ENCODE peak calls at places on chromosome 4, in nine cellular contexts. One of them, this sample, is unnamed.

GRCh38 chr4:72843466-72843865 is 226.1 kb downstream of the COX18 start:
- DNase-seq in cardiac fibroblast: peak; percentile 56
- DNase-seq in K562: no peak
- DNase-seq in WERI-Rb-1: no peak
- DNase-seq in ovary: no peak
- DNase-seq in heart left ventricle: no peak
- DNase-seq in dorsolateral prefrontal cortex: no peak
- DNase-seq in gastrocnemius medialis: no peak
- DNase-seq in psoas muscle: no peak
- DNase-seq in this sample: peak; percentile 23

GRCh38 chr4:186067757-186068385 is 1.1 kb upstream of the TLR3 start:
- DNase-seq in psoas muscle: peak; percentile 56
- DNase-seq in heart left ventricle: peak; percentile 50
- DNase-seq in ovary: peak; percentile 39
- DNase-seq in cardiac fibroblast: peak; percentile 69
- DNase-seq in dorsolateral prefrontal cortex: peak; percentile 67
- DNase-seq in gastrocnemius medialis: peak; percentile 34
- DNase-seq in K562: no peak
- DNase-seq in WERI-Rb-1: peak; percentile 42
- DNase-seq in this sample: peak; percentile 75

GRCh38 chr4:1208266-1208961 is 36.0 kb upstream of the SPON2 start:
- DNase-seq in heart left ventricle: no peak
- DNase-seq in ovary: peak; percentile 60
- DNase-seq in K562: no peak
- DNase-seq in cardiac fibroblast: peak; percentile 28
- DNase-seq in dorsolateral prefrontal cortex: no peak
- DNase-seq in psoas muscle: peak; percentile 56
- DNase-seq in gastrocnemius medialis: peak; percentile 12
- DNase-seq in WERI-Rb-1: peak; percentile 38
- DNase-seq in this sample: peak; percentile 27

GRCh38 chr4:6474053-6474568 is 1.7 kb upstream of the PPP2R2C start:
- DNase-seq in gastrocnemius medialis: no peak
- DNase-seq in cardiac fibroblast: peak; percentile 19
- DNase-seq in K562: peak; percentile 52
- DNase-seq in psoas muscle: no peak
- DNase-seq in dorsolateral prefrontal cortex: peak; percentile 36
- DNase-seq in heart left ventricle: no peak
- DNase-seq in ovary: no peak
- DNase-seq in WERI-Rb-1: peak; percentile 65
- DNase-seq in this sample: peak; percentile 22

GRCh38 chr4:78560296-78560963 is 8.9 kb downstream of the ANXA3 start:
- DNase-seq in ovary: no peak
- DNase-seq in gastrocnemius medialis: no peak
- DNase-seq in WERI-Rb-1: no peak
- DNase-seq in cardiac fibroblast: peak; percentile 82
- DNase-seq in dorsolateral prefrontal cortex: no peak
- DNase-seq in psoas muscle: no peak
- DNase-seq in K562: no peak
- DNase-seq in heart left ventricle: peak; percentile 38
- DNase-seq in this sample: peak; percentile 84

GRCh38 chr4:20395160-20395773 is 143.6 kb downstream of the SLIT2 start:
- DNase-seq in dorsolateral prefrontal cortex: peak; percentile 36
- DNase-seq in ovary: no peak
- DNase-seq in heart left ventricle: no peak
- DNase-seq in cardiac fibroblast: peak; percentile 62
- DNase-seq in K562: peak; percentile 19
- DNase-seq in gastrocnemius medialis: no peak
- DNase-seq in WERI-Rb-1: peak; percentile 70
- DNase-seq in psoas muscle: no peak
- DNase-seq in this sample: peak; percentile 73

GRCh38 chr4:127623755-127624087 is 9.0 kb upstream of the INTU start:
- DNase-seq in heart left ventricle: no peak
- DNase-seq in WERI-Rb-1: no peak
- DNase-seq in gastrocnemius medialis: no peak
- DNase-seq in psoas muscle: no peak
- DNase-seq in K562: no peak
- DNase-seq in dorsolateral prefrontal cortex: no peak
- DNase-seq in ovary: peak; percentile 16
- DNase-seq in cardiac fibroblast: peak; percentile 27
- DNase-seq in this sample: peak; percentile 57

GRCh38 chr4:156838761-156839160 is 132.8 kb downstream of the PDGFC start:
- DNase-seq in dorsolateral prefrontal cortex: no peak
- DNase-seq in heart left ventricle: no peak
- DNase-seq in WERI-Rb-1: peak; percentile 53
- DNase-seq in cardiac fibroblast: peak; percentile 42
- DNase-seq in K562: no peak
- DNase-seq in psoas muscle: no peak
- DNase-seq in gastrocnemius medialis: no peak
- DNase-seq in ovary: no peak
- DNase-seq in this sample: peak; percentile 42

GRCh38 chr4:59818656-59819055 is 1381.5 kb upstream of the ADGRL3 start:
- DNase-seq in cardiac fibroblast: no peak
- DNase-seq in WERI-Rb-1: no peak
- DNase-seq in K562: no peak
- DNase-seq in ovary: no peak
- DNase-seq in dorsolateral prefrontal cortex: no peak
- DNase-seq in psoas muscle: no peak
- DNase-seq in gastrocnemius medialis: no peak
- DNase-seq in heart left ventricle: no peak
- DNase-seq in this sample: no peak

GRCh38 chr4:141119071-141119470 is 14.2 kb downstream of the RNF150 start:
- DNase-seq in ovary: no peak
- DNase-seq in WERI-Rb-1: no peak
- DNase-seq in gastrocnemius medialis: no peak
- DNase-seq in heart left ventricle: no peak
- DNase-seq in psoas muscle: no peak
- DNase-seq in cardiac fibroblast: no peak
- DNase-seq in K562: no peak
- DNase-seq in dorsolateral prefrontal cortex: no peak
- DNase-seq in this sample: no peak

GRCh38 chr4:153159728-153160221 is 44.5 kb upstream of the TRIM2 start:
- DNase-seq in gastrocnemius medialis: no peak
- DNase-seq in cardiac fibroblast: peak; percentile 84
- DNase-seq in K562: no peak
- DNase-seq in WERI-Rb-1: no peak
- DNase-seq in psoas muscle: no peak
- DNase-seq in ovary: no peak
- DNase-seq in dorsolateral prefrontal cortex: no peak
- DNase-seq in heart left ventricle: no peak
- DNase-seq in this sample: peak; percentile 57

GRCh38 chr4:61740950-61741638 is 541.0 kb downstream of the ADGRL3 start:
- DNase-seq in psoas muscle: no peak
- DNase-seq in K562: no peak
- DNase-seq in dorsolateral prefrontal cortex: no peak
- DNase-seq in ovary: no peak
- DNase-seq in gastrocnemius medialis: no peak
- DNase-seq in cardiac fibroblast: peak; percentile 44
- DNase-seq in heart left ventricle: peak; percentile 31
- DNase-seq in WERI-Rb-1: no peak
- DNase-seq in this sample: peak; percentile 55

GRCh38 chr4:155604718-155605601 is 61.7 kb upstream of the GUCY1A1 start:
- DNase-seq in heart left ventricle: no peak
- DNase-seq in psoas muscle: peak; percentile 49
- DNase-seq in WERI-Rb-1: no peak
- DNase-seq in dorsolateral prefrontal cortex: no peak
- DNase-seq in gastrocnemius medialis: no peak
- DNase-seq in K562: no peak
- DNase-seq in ovary: no peak
- DNase-seq in cardiac fibroblast: peak; percentile 90
- DNase-seq in this sample: peak; percentile 90

GRCh38 chr4:7649741-7650531 is 215.2 kb upstream of the PSAPL1 start:
- DNase-seq in psoas muscle: peak; percentile 58
- DNase-seq in gastrocnemius medialis: peak; percentile 22
- DNase-seq in heart left ventricle: no peak
- DNase-seq in ovary: no peak
- DNase-seq in K562: no peak
- DNase-seq in cardiac fibroblast: peak; percentile 43
- DNase-seq in WERI-Rb-1: no peak
- DNase-seq in dorsolateral prefrontal cortex: no peak
- DNase-seq in this sample: peak; percentile 92

GRCh38 chr4:11495291-11495690 is 66.6 kb upstream of the HS3ST1 start:
- DNase-seq in heart left ventricle: no peak
- DNase-seq in cardiac fibroblast: peak; percentile 35
- DNase-seq in ovary: no peak
- DNase-seq in WERI-Rb-1: no peak
- DNase-seq in gastrocnemius medialis: no peak
- DNase-seq in dorsolateral prefrontal cortex: no peak
- DNase-seq in K562: no peak
- DNase-seq in psoas muscle: no peak
- DNase-seq in this sample: peak; percentile 69

GRCh38 chr4:179163147-179163546 is 1720.9 kb upstream of the AGA start:
- DNase-seq in K562: no peak
- DNase-seq in dorsolateral prefrontal cortex: no peak
- DNase-seq in gastrocnemius medialis: no peak
- DNase-seq in WERI-Rb-1: no peak
- DNase-seq in ovary: no peak
- DNase-seq in cardiac fibroblast: no peak
- DNase-seq in psoas muscle: no peak
- DNase-seq in heart left ventricle: no peak
- DNase-seq in this sample: no peak

GRCh38 chr4:88672987-88673386 is 24.6 kb downstream of the NAP1L5 start:
- DNase-seq in heart left ventricle: no peak
- DNase-seq in ovary: no peak
- DNase-seq in dorsolateral prefrontal cortex: no peak
- DNase-seq in psoas muscle: no peak
- DNase-seq in gastrocnemius medialis: no peak
- DNase-seq in WERI-Rb-1: peak; percentile 28
- DNase-seq in K562: peak; percentile 15
- DNase-seq in cardiac fibroblast: peak; percentile 56
- DNase-seq in this sample: peak; percentile 75

GRCh38 chr4:118869808-118870342 is 18.8 kb upstream of the SYNPO2 start:
- DNase-seq in heart left ventricle: peak; percentile 20
- DNase-seq in ovary: no peak
- DNase-seq in dorsolateral prefrontal cortex: no peak
- DNase-seq in K562: no peak
- DNase-seq in WERI-Rb-1: no peak
- DNase-seq in psoas muscle: no peak
- DNase-seq in cardiac fibroblast: peak; percentile 74
- DNase-seq in gastrocnemius medialis: no peak
- DNase-seq in this sample: peak; percentile 49

GRCh38 chr4:4974727-4975126 is 44.5 kb downstream of the CYTL1 start:
- DNase-seq in gastrocnemius medialis: no peak
- DNase-seq in WERI-Rb-1: no peak
- DNase-seq in ovary: no peak
- DNase-seq in K562: no peak
- DNase-seq in psoas muscle: no peak
- DNase-seq in dorsolateral prefrontal cortex: no peak
- DNase-seq in heart left ventricle: no peak
- DNase-seq in cardiac fibroblast: no peak
- DNase-seq in this sample: no peak

DNA sequence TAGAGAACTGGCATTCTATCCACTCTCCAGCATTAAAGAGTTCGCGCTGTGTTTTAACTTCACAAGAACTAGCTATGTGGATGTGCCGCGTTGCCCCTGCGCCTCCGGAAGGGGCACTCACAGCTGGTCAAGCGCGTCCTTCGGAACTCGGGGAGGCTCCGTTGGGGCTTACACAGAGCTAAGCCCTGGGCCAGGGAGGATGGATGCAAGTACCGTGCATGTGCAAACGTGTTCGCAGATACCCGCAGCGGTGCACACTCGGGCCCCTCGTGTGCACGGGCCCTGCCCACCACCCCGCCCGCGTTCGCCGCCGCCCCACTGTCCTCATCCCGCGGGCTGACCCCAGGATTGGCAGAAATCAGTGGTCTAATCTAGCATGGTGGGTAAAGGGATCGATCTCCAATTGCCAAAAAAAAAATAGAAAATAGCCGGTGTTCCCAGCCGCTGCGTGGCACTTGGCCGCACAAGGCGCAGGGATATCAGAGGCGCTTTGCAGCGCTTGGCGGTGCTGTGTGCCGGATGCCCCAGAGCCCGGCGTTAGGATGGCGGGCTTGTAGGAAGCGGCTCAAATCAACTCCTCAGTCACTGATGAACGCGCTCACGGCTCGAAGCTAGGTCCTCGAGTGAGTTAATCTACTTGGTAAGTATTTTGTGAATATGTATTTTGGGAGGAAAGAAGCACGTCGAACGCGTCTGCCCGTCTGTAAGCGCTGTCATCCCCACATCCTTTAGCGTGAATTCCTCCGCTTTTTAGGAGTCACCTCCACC is 988 bp upstream of the PCDH10 start:
- DNase-seq in WERI-Rb-1: peak; percentile 65
- DNase-seq in heart left ventricle: no peak
- DNase-seq in psoas muscle: peak; percentile 42
- DNase-seq in gastrocnemius medialis: no peak
- DNase-seq in cardiac fibroblast: peak; percentile 44
- DNase-seq in K562: no peak
- DNase-seq in ovary: no peak
- DNase-seq in dorsolateral prefrontal cortex: peak; percentile 60
- DNase-seq in this sample: peak; percentile 61
- TF ChIP-seq CTCF in WERI-Rb-1: peak; percentile 51
- TF ChIP-seq CTCF in heart left ventricle: no peak
- TF ChIP-seq CTCF in psoas muscle: no peak
- TF ChIP-seq CTCF in gastrocnemius medialis: no peak
- TF ChIP-seq CTCF in cardiac fibroblast: no peak
- TF ChIP-seq CTCF in K562: no peak
- TF ChIP-seq CTCF in ovary: no peak
- TF ChIP-seq CTCF in dorsolateral prefrontal cortex: no peak
- TF ChIP-seq CTCF in this sample: peak; percentile 14

DNA sequence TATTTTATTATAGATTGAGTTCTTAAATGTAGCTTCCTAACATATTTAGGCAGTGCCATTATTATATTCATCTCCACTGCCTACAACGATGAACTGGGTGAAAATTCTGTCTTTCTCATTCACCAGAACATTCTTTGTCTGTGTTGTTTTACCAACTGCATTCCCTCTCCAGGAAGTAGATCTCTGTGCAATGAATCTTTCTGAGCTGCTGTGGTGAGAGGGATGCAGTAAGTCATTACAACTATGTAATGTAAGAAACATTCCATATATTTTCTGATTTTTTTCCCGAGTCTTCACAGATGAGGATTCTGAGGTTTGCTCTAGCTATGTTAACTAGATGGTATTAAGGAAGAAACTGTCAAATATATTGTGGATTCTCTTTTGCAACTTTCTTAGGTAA is 811.9 kb upstream of the PCDH7 start:
- DNase-seq in psoas muscle: no peak
- DNase-seq in K562: no peak
- DNase-seq in cardiac fibroblast: no peak
- DNase-seq in ovary: no peak
- DNase-seq in dorsolateral prefrontal cortex: no peak
- DNase-seq in heart left ventricle: no peak
- DNase-seq in WERI-Rb-1: no peak
- DNase-seq in gastrocnemius medialis: no peak
- DNase-seq in this sample: no peak
- H3K4me3 ChIP-seq in psoas muscle: no peak overlapping the region
- H3K4me3 ChIP-seq in K562: no peak overlapping the region
- H3K4me3 ChIP-seq in cardiac fibroblast: no peak overlapping the region
- H3K4me3 ChIP-seq in ovary: no peak overlapping the region
- H3K4me3 ChIP-seq in dorsolateral prefrontal cortex: no peak overlapping the region
- H3K4me3 ChIP-seq in heart left ventricle: no peak overlapping the region
- H3K4me3 ChIP-seq in WERI-Rb-1: no peak overlapping the region
- H3K4me3 ChIP-seq in gastrocnemius medialis: no peak overlapping the region
- H3K4me3 ChIP-seq in this sample: no peak overlapping the region

GRCh38 chr4:180665994-180666818 is 1577.0 kb upstream of the TENM3 start:
- DNase-seq in WERI-Rb-1: peak; percentile 64
- DNase-seq in heart left ventricle: no peak
- DNase-seq in psoas muscle: no peak
- DNase-seq in cardiac fibroblast: peak; percentile 61
- DNase-seq in dorsolateral prefrontal cortex: no peak
- DNase-seq in K562: peak; percentile 28
- DNase-seq in ovary: no peak
- DNase-seq in gastrocnemius medialis: no peak
- DNase-seq in this sample: peak; percentile 72
- TF ChIP-seq CTCF in WERI-Rb-1: peak; percentile 79
- TF ChIP-seq CTCF in heart left ventricle: peak; percentile 17
- TF ChIP-seq CTCF in psoas muscle: peak; percentile 25
- TF ChIP-seq CTCF in cardiac fibroblast: peak; percentile 41
- TF ChIP-seq CTCF in dorsolateral prefrontal cortex: peak; percentile 68
- TF ChIP-seq CTCF in K562: peak; percentile 40
- TF ChIP-seq CTCF in ovary: no peak
- TF ChIP-seq CTCF in gastrocnemius medialis: no peak
- TF ChIP-seq CTCF in this sample: peak; percentile 71

GRCh38 chr4:146110847-146111485 is 64.6 kb upstream of the LSM6 start:
- DNase-seq in WERI-Rb-1: no peak
- DNase-seq in K562: no peak
- DNase-seq in cardiac fibroblast: no peak
- DNase-seq in psoas muscle: no peak
- DNase-seq in gastrocnemius medialis: no peak
- DNase-seq in dorsolateral prefrontal cortex: no peak
- DNase-seq in ovary: no peak
- DNase-seq in heart left ventricle: no peak
- DNase-seq in this sample: no peak
- H3K4me3 ChIP-seq in WERI-Rb-1: no peak overlapping the region
- H3K4me3 ChIP-seq in K562: no peak overlapping the region
- H3K4me3 ChIP-seq in cardiac fibroblast: no peak overlapping the region
- H3K4me3 ChIP-seq in psoas muscle: no peak overlapping the region
- H3K4me3 ChIP-seq in gastrocnemius medialis: no peak overlapping the region
- H3K4me3 ChIP-seq in dorsolateral prefrontal cortex: no peak overlapping the region
- H3K4me3 ChIP-seq in ovary: no peak overlapping the region
- H3K4me3 ChIP-seq in heart left ventricle: no peak overlapping the region
- H3K4me3 ChIP-seq in this sample: no peak overlapping the region

This sample was measured in choroid plexus epithelial cell.